ENCODE peak calls at places on chromosomes 1 and 21, in five cellular contexts. G, U, S, H and Z are unnamed samples.

GRCh38 chr1:85361106-85361505 is 84.7 kb upstream of the BCL10 start:
- DNase-seq in G (no peak), U (no peak), S (peak; percentile 83), H (no peak), Z (peak; percentile 97)

GRCh38 chr21:9750341-9751086 is 770.9 kb upstream of the TPTE start:
- DNase-seq in G (no peak), U (no peak), S (no peak), H (no peak), Z (no peak)

GRCh38 chr1:201678264-201679101 is 139.6 kb downstream of the NAV1 start:
- DNase-seq in G (no peak), U (no peak), S (no peak), H (no peak), Z (peak; percentile 37)

GRCh38 chr1:51898090-51898734 is 19.7 kb upstream of the NRDC start:
- DNase-seq in G (no peak), U (no peak), S (peak; percentile 88), H (no peak), Z (peak; percentile 87)

GRCh38 chr1:210438928-210439841 is 110.5 kb downstream of the HHAT start:
- DNase-seq in G (no peak), U (no peak), S (peak; percentile 76), H (no peak), Z (peak; percentile 97)

GRCh38 chr1:29305943-29306342 is 69.6 kb downstream of the PTPRU start:
- DNase-seq in G (no peak), U (no peak), S (no peak), H (no peak), Z (no peak)

GRCh38 chr1:228150458-228151169 is 884 bp downstream of the GJC2 start:
- DNase-seq in G (peak; percentile 53), U (peak; percentile 50), S (no peak), H (no peak), Z (peak; percentile 41)

GRCh38 chr1:163202833-163203451 is at the start of gene RGS5:
- DNase-seq in G (no peak), U (no peak), S (no peak), H (no peak), Z (peak; percentile 41)

GRCh38 chr1:234214129-234214910 is 158.9 kb upstream of the COA6 start:
- DNase-seq in G (no peak), U (peak; percentile 78), S (peak; percentile 54), H (no peak), Z (peak; percentile 24)

GRCh38 chr1:27509127-27510080 is 19.4 kb upstream of the WASF2 start:
- DNase-seq in G (no peak), U (no peak), S (no peak), H (no peak), Z (no peak)

GRCh38 chr1:150995896-150996295 is 10.8 kb downstream of the MINDY1 start:
- DNase-seq in G (no peak), U (no peak), S (peak; percentile 58), H (no peak), Z (no peak)

GRCh38 chr1:36128905-36129206 is 3.8 kb upstream of the COL8A2 start:
- DNase-seq in G (no peak), U (no peak), S (no peak), H (no peak), Z (no peak)
- TF ChIP-seq CTCF in G (no peak), U (no peak), S (no peak), H (no peak), Z (no peak)

GRCh38 chr21:41954654-41955499 is 1.1 kb upstream of the C2CD2 start:
- DNase-seq in G (no peak), U (no peak), S (no peak), H (no peak), Z (no peak)
- H3K4me3 ChIP-seq in G (no peak overlapping the region), U (no peak overlapping the region), S (peak overlapping the region; percentile 32), H (no peak overlapping the region), Z (no peak overlapping the region)

GRCh38 chr1:56967355-56967754 is 1.5 kb upstream of the C8B start:
- DNase-seq in G (no peak), U (no peak), S (no peak), H (no peak), Z (no peak)

GRCh38 chr1:56968878-56969495 is 3.2 kb upstream of the C8B start:
- DNase-seq in G (no peak), U (no peak), S (no peak), H (no peak), Z (no peak)

GRCh38 chr1:56966698-56966999 is 834 bp upstream of the C8B start:
- DNase-seq in G (no peak), U (no peak), S (no peak), H (no peak), Z (no peak)

GRCh38 chr1:56965916-56966697 is at the start of gene C8B:
- DNase-seq in G (no peak), U (no peak), S (no peak), H (no peak), Z (no peak)

GRCh38 chr1:56967900-56968832 is 2.4 kb upstream of the C8B start:
- DNase-seq in G (no peak), U (peak; percentile 51), S (peak; percentile 26), H (no peak), Z (no peak)
- TF ChIP-seq CTCF in G (no peak), U (peak; percentile 51), S (peak; percentile 71), H (no peak), Z (peak; percentile 47)

DNA sequence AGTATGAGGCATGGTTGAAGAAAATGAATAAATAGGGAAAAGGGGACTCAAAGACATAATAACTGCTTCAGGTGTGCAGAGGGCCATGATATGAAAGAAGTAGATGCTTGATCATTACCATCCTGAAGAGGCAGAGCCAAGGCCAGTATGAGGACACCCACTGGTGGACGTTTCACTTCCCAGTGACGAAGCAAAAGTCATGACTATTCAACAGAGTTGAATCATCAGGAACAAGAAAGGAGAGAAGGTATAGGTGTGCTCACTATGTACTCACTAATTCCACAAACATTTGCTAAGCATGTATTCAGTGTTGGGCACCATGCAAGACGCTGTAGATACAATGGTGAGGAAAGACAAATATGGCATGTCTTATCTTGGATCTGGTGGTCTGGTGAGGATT is 319.2 kb upstream of the RUNX1 start:
- DNase-seq in G (no peak), U (no peak), S (peak; percentile 88), H (no peak), Z (no peak)
- H3K4me3 ChIP-seq in G (no peak overlapping the region), U (no peak overlapping the region), S (no peak overlapping the region), H (no peak overlapping the region), Z (no peak overlapping the region)

DNA sequence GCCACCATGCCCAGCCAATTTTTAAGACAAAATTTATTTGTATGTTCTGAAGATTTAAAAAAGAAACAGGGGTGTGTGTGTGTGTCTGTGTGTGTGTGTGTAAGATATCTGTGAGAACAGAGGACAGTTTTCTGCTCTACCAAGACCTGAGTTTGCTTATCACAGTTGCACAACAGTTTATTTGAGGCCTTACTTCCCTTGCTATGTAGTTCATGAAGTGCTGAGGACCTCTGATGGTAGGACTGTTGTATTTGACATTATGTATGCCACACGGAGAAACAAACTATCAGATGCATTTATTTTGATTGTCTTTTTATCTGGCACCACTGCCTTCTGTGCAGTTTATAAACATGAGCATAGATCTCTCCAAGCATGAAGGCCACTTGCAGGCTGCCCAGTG is 355.2 kb downstream of the PBX1 start:
- DNase-seq in G (no peak), U (no peak), S (peak; percentile 38), H (no peak), Z (peak; percentile 12)
- TF ChIP-seq CTCF in G (peak; percentile 11), U (peak; percentile 17), S (peak; percentile 28), H (no peak), Z (peak; percentile 14)